ENCODE peak calls at places on chromosomes 4 and X, in nine cellular contexts. R is fibroblast of lung; W is A549; S is upper lobe of right lung; Q is keratinocyte; I is cardiac muscle cell; X is tibial artery; C is CD8-positive, alpha-beta T cell; G is ascending aorta. T is an unnamed sample. For H3K4me1, the result is how much of the 10 kb centered on the place peaks cover.

GRCh38 chr4:185810746-185811508 is 1.1 kb downstream of the SORBS2 start:
- DNase-seq in Q (no peak), X (no peak), C (no peak), I (no peak), W (no peak), G (no peak), R (no peak), S (no peak), T (no peak)

GRCh38 chrX:125681058-125681457 is 361.4 kb downstream of the TEX13C start:
- DNase-seq in G (no peak), R (no peak), Q (no peak), W (no peak), I (no peak), S (no peak), C (no peak), X (no peak), T (no peak)

GRCh38 chr4:179110816-179111215 is 1668.6 kb upstream of the AGA start:
- DNase-seq in S (no peak), X (no peak), C (no peak), I (no peak), W (no peak), R (peak), G (no peak), Q (no peak), T (no peak)

GRCh38 chr4:103010827-103011226 is 8.7 kb downstream of the SLC9B1 start:
- DNase-seq in R (no peak), S (no peak), X (no peak), Q (no peak), G (no peak), I (no peak), W (no peak), C (no peak), T (no peak)

GRCh38 chrX:129637217-129638109 is 17.3 kb downstream of the APLN start:
- DNase-seq in R (peak), G (peak), W (peak), Q (no peak), X (peak), C (peak), I (peak), S (peak), T (peak)

GRCh38 chr4:10007772-10008171 is 13.5 kb downstream of the SLC2A9 start:
- DNase-seq in R (peak), G (no peak), X (no peak), C (no peak), I (no peak), S (no peak), Q (no peak), W (no peak), T (no peak)

GRCh38 chrX:20026278-20026677 is 35.4 kb upstream of the BCLAF3 start:
- DNase-seq in Q (no peak), G (no peak), W (peak), R (peak), S (no peak), C (no peak), I (peak), X (no peak), T (no peak)

GRCh38 chr4:31107362-31107761 is 387.2 kb downstream of the PCDH7 start:
- DNase-seq in C (no peak), S (no peak), X (no peak), Q (no peak), G (no peak), R (peak), W (no peak), I (no peak), T (no peak)

GRCh38 chr4:78481180-78481579 is 70.4 kb upstream of the ANXA3 start:
- DNase-seq in W (no peak), R (peak), I (peak), S (no peak), Q (peak), C (no peak), X (no peak), G (no peak), T (no peak)

GRCh38 chr4:128358903-128359260 is 71.3 kb upstream of the PGRMC2 start:
- DNase-seq in R (no peak), Q (no peak), I (no peak), S (no peak), X (no peak), G (no peak), W (no peak), C (no peak), T (no peak)

GRCh38 chr4:169439244-169439643 is 168.5 kb upstream of the SH3RF1 start:
- DNase-seq in C (no peak), I (peak), X (no peak), G (no peak), S (no peak), R (peak), Q (no peak), W (no peak), T (no peak)

GRCh38 chr4:19026281-19026680 is 1004.7 kb upstream of the LCORL start:
- DNase-seq in S (peak), X (no peak), W (no peak), I (peak), G (no peak), R (peak), Q (no peak), C (no peak), T (peak)

GRCh38 chr4:48375651-48376291 is 34.4 kb downstream of the SLAIN2 start:
- DNase-seq in I (peak), Q (peak), C (no peak), G (no peak), S (no peak), R (peak), X (no peak), W (peak), T (no peak)

DNA sequence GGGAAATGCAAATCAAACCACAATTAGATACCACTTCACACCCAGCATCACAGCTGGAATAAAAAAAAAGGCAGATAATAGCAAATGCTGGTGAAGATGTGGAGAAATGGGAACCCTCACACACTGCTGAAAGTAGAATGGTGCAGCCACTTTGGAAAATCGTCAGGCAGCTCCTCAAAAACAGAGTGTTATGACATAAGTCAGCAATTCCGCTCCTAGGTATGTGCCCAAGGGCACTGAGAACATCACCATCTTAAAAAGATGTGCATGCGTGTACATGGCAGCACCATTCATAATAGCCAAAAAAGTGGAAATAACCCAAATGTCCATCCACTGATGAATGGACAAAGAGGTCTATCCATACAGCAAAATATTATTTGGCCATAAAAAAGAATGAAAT is 28.0 kb downstream of the HMX1 start:
- DNase-seq in X (no peak), I (no peak), G (no peak), C (no peak), Q (no peak), W (no peak), R (no peak), S (no peak), T (no peak)
- TF ChIP-seq CTCF in X (no peak), I (no peak), G (no peak), C (no peak), Q (no peak), W (no peak), R (no peak), S (no peak), T (no peak)

GRCh38 chrX:13290891-13291614 is 28.8 kb downstream of the ATXN3L start:
- DNase-seq in I (no peak), S (no peak), C (no peak), W (no peak), X (no peak), Q (no peak), R (no peak), G (no peak), T (no peak)

GRCh38 chrX:13293700-13294099 is 26.2 kb downstream of the ATXN3L start:
- DNase-seq in C (no peak), S (no peak), W (no peak), G (no peak), Q (peak), R (no peak), I (no peak), X (no peak), T (peak)

GRCh38 chrX:13295841-13296240 is 24.0 kb downstream of the ATXN3L start:
- DNase-seq in S (no peak), C (no peak), G (no peak), W (no peak), I (no peak), X (no peak), R (no peak), Q (no peak), T (no peak)
- H3K4me1 ChIP-seq in S (under half), C (under half), G (under half), W (under half), I (under half), X (under half), R (under half), Q (under half), T (under half)

DNA sequence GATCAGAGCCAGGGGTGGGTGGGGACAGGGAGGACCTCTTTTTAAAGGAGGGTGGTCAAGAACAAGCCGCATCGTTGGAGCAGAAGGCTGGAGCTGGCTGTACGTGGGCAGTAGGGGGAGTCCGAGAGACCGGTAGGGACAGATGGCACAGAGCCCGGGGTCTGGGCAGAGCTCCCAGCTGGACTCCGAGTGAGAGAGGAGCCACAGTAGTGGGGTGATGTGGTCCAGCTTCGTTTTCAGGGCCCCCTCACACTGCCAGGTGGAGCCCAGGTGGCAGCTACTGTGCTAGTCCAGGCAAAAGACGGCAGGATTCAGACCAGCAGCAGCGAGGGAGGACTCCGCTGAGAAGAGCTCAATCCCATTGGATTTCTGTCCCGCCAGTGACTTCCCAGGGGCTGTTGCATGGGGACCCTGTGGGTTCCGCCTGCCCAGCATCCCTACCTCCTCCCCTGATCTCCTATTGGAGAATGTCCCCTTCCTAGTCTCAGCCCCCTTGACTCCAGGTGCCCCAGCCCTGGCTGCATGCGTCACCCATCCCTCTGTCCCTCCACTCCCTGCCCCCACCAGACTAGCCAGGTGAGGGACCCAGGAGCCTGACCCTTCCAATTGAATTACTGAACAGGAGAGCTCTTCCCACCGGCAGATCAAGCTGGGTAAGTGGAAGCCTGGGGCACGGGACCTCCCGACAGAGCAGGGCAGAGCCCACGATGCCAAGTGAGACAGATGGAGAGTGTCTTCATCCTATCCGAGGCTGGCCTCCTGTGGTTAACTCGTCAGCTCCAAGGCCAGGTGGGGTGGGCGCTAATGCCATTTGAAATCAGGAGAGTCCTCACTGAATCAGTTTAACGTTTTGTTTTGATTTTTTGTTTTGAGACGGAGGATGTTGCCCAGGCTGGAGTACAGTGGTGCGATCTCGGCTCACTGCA is 2.9 kb downstream of the ARHGAP4 start:
- DNase-seq in C (no peak), I (peak), X (peak), S (peak), Q (no peak), W (peak), G (peak), R (peak), T (peak)
- H3K27ac ChIP-seq in C (peak), I (no peak), X (no peak), S (no peak), Q (no peak), W (peak), G (no peak), R (no peak), T (no peak)

DNA sequence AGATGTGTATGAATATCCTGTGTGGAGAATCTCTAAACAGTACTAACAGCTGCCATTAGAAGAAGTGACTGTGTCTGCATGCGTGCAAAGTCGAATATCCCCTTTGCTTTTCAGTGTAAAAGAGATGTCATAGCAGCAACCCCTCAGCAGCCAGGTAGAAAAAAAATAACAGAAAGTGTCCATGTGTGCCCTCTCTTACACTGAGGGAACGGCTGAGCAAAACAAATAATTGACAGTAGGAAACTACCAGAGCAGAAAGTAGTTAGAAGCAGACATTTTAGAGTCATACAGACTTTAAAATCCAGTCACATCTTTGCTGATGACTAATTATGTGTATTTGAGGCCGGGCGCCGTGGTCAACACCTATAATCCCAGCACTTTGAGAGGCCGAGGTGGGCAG is 370.8 kb downstream of the GPM6A start:
- DNase-seq in R (no peak), S (no peak), I (no peak), X (no peak), Q (no peak), C (no peak), W (no peak), G (no peak), T (no peak)
- TF ChIP-seq CTCF in R (no peak), S (no peak), I (no peak), X (no peak), Q (no peak), C (no peak), W (no peak), G (no peak), T (no peak)

GRCh38 chr4:8540072-8540471 is 40.1 kb upstream of the GPR78 start:
- DNase-seq in G (no peak), C (no peak), X (peak), Q (no peak), S (peak), W (no peak), R (no peak), I (no peak), T (no peak)
- H3K4me1 ChIP-seq in G (under half), C (under half), X (under half), Q (under half), S (under half), W (under half), R (under half), I (under half), T (under half)

GRCh38 chrX:79287724-79288123 is 79.4 kb downstream of the ITM2A start:
- DNase-seq in X (no peak), R (no peak), S (no peak), W (no peak), G (no peak), C (no peak), I (no peak), Q (no peak), T (no peak)
- H3K27ac ChIP-seq in X (no peak), R (no peak), S (no peak), W (no peak), G (no peak), C (no peak), I (no peak), Q (no peak), T (no peak)

T was measured in body of pancreas.